ENCODE peak calls at places on chromosomes 4 and X, in four cellular contexts. X, E, U and L are unnamed samples.

GRCh38 chr4:164169591-164169990 is 584.3 kb upstream of the SMIM31 start:
- DNase-seq in X (peak; percentile 70), E (no peak), U (no peak), L (no peak)

GRCh38 chrX:9816094-9816700 is 30.0 kb downstream of the SHROOM2 start:
- DNase-seq in X (no peak), U (no peak), E (no peak), L (no peak)

GRCh38 chrX:72028701-72029470 is 102.8 kb downstream of the RTL5 start:
- DNase-seq in E (no peak), U (no peak), X (no peak), L (no peak)

GRCh38 chr4:158090323-158090722 is 82.5 kb downstream of the GASK1B start:
- DNase-seq in U (peak; percentile 10), X (peak; percentile 49), E (no peak), L (no peak)

GRCh38 chrX:43655961-43656494 is at the start of gene MAOA:
- DNase-seq in E (peak; percentile 61), X (peak; percentile 33), U (no peak), L (peak; percentile 73)

GRCh38 chr4:156695163-156695562 is 276.4 kb downstream of the PDGFC start:
- DNase-seq in E (no peak), X (no peak), U (no peak), L (no peak)

GRCh38 chrX:114584434-114584943 is 603 bp downstream of the HTR2C start:
- DNase-seq in U (no peak), X (no peak), E (peak; percentile 61), L (peak; percentile 40)

GRCh38 chr4:186029731-186030421 is 39.1 kb upstream of the TLR3 start:
- DNase-seq in E (peak; percentile 73), U (no peak), X (no peak), L (peak; percentile 62)

GRCh38 chr4:185532795-185533324 is 2.4 kb downstream of the PDLIM3 start:
- DNase-seq in X (no peak), E (no peak), U (no peak), L (no peak)

GRCh38 chr4:36348403-36348938 is 67.1 kb downstream of the DTHD1 start:
- DNase-seq in X (no peak), U (no peak), E (no peak), L (peak; percentile 21)

GRCh38 chr4:5883916-5884315 is 9.0 kb downstream of the CRMP1 start:
- DNase-seq in E (no peak), X (no peak), U (no peak), L (no peak)

GRCh38 chrX:27597506-27597905 is 7.4 kb downstream of the DCAF8L2 start:
- DNase-seq in E (no peak), X (no peak), U (no peak), L (no peak)

GRCh38 chr4:147587061-147587460 is 30.1 kb upstream of the TMEM184C start:
- DNase-seq in X (no peak), U (no peak), E (no peak), L (no peak)

GRCh38 chr4:129362685-129363274 is 266.8 kb downstream of the C4orf33 start:
- DNase-seq in X (peak; percentile 61), U (peak; percentile 72), E (peak; percentile 51), L (peak; percentile 87)

GRCh38 chr4:170374770-170375169 is 285.0 kb upstream of the AADAT start:
- DNase-seq in X (peak; percentile 46), E (peak; percentile 24), U (peak; percentile 50), L (peak; percentile 49)

GRCh38 chrX:129930941-129931410 is 25.0 kb downstream of the UTP14A start:
- DNase-seq in U (no peak), X (peak; percentile 11), E (peak; percentile 49), L (no peak)

GRCh38 chrX:13669246-13669689 is 16.3 kb downstream of the TCEANC start:
- DNase-seq in U (peak; percentile 76), X (peak; percentile 97), E (no peak), L (peak; percentile 87)

GRCh38 chr4:94934864-94935263 is 177.1 kb downstream of the BMPR1B start:
- DNase-seq in X (peak; percentile 62), E (no peak), U (no peak), L (no peak)

GRCh38 chr4:148495463-148495862 is 53.2 kb upstream of the NR3C2 start:
- DNase-seq in U (no peak), X (no peak), E (no peak), L (no peak)

GRCh38 chr4:120406960-120407359 is 340.3 kb upstream of the MAD2L1 start:
- DNase-seq in U (no peak), X (no peak), E (no peak), L (no peak)

GRCh38 chrX:107678957-107679740 is 50.8 kb downstream of the PRPS1 start:
- DNase-seq in X (no peak), U (peak; percentile 39), E (no peak), L (peak; percentile 54)

GRCh38 chr4:6504900-6505496 is 32.6 kb upstream of the PPP2R2C start:
- DNase-seq in E (no peak), U (no peak), X (no peak), L (no peak)

GRCh38 chrX:30635630-30636029 is 17.6 kb upstream of the GK start:
- DNase-seq in E (peak; percentile 37), U (no peak), X (peak; percentile 51), L (no peak)

GRCh38 chr4:175560628-175561027 is 251.4 kb downstream of the GPM6A start:
- DNase-seq in U (peak; percentile 77), X (peak; percentile 68), E (peak; percentile 7), L (peak; percentile 25)

GRCh38 chr4:23323436-23323835 is 566.4 kb downstream of the PPARGC1A start:
- DNase-seq in E (no peak), U (no peak), X (no peak), L (no peak)

GRCh38 chrX:97843200-97843811 is 959.6 kb downstream of the RPA4 start:
- DNase-seq in U (no peak), X (no peak), E (peak; percentile 2), L (no peak)

GRCh38 chr4:173834151-173834550 is 304.1 kb upstream of the HAND2 start:
- DNase-seq in U (no peak), X (peak; percentile 19), E (no peak), L (no peak)

GRCh38 chr4:26424143-26424542 is 66.1 kb downstream of the CCKAR start:
- DNase-seq in E (no peak), U (no peak), X (no peak), L (no peak)

GRCh38 chr4:97643179-97643578 is 500.1 kb downstream of the STPG2 start:
- DNase-seq in E (no peak), U (no peak), X (peak; percentile 55), L (no peak)

GRCh38 chrX:70445876-70446275 is 1.2 kb downstream of the DLG3 start:
- DNase-seq in E (peak; percentile 44), X (no peak), U (no peak), L (no peak)

GRCh38 chr4:189806506-189806905 is 134.2 kb upstream of the FRG1 start:
- DNase-seq in E (no peak), U (no peak), X (no peak), L (no peak)

GRCh38 chr4:189802884-189803283 is 137.8 kb upstream of the FRG1 start:
- DNase-seq in U (no peak), E (peak; percentile 40), X (no peak), L (no peak)

GRCh38 chr4:189804884-189805283 is 135.8 kb upstream of the FRG1 start:
- DNase-seq in E (no peak), U (no peak), X (no peak), L (no peak)

DNA sequence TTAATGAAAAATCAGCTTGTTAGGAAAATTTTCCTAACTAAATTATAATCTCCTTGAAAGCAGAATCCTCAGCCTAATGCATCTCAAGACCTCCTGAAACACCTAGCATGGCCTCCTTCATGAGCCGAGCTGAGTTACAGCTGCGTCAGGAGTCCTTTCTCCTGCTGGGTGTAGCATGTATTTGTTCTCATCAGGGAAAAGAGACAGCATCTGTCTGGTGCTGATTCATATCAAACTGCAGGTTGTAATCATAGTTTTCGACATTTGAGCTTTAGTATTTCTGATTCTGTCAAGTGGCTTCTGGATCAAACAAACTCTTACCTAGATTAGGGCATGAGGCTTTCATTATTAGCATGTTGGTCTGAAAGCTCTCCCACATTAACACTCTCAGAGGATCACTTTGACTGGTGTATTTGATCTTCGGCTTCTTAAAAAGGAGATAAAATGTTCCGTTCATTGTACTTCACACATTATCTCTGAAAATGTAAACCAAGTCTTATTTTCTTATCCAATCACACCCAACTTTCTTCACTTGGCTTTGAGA is 140.1 kb upstream of the FRG1 start:
- DNase-seq in U (no peak), X (no peak), E (no peak), L (no peak)
- TF ChIP-seq EZH2phosphoT487 in U (no peak), X (no peak), E (no peak), L (no peak)

DNA sequence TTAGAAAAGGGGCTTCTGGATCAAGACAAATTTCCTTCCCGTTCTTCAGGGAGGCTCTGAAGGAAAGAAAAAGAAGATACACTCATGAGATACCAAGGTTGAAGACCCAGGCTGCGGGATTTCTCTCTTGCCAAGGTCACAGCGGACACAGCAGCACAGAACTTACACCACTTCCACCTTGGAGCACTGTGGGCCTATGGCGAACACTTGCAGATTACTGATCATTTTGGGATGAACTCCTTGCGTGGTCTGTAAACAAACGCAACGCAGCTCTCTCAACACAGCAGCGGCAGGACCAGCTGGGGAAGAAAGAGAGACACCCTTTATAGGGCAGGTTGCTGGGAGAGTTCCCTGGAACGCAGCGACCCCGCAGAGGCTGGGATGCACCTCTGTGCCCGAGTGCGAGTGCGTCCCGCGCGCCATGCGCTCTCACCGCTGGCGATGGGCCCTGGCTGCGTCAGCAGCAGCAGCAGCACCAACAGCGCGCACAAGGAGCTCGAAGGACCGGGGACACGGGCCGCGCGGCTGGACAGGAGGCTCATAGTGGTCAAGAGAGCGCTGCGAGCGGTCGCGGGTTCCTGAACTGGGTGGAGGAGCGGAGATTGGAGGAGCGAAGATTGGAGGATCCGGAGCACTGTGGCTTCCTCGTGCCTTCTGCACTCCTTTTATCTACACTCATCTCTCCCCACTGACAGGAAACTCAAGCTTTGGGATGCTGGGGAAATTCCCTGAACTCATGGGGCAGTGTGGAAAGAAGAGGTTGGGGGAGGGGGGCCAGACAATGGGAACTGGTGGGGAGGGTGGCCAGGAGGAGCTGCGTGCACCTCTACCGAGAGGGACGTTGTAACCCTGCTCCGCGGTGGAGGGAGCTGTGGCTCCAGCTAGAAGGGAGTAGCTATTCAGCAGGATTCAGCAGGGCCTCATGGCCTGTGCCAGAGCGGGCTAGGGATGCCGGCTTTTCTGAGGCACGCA is at the start of gene CXCL5:
- DNase-seq in X (peak; percentile 35), U (no peak), E (no peak), L (peak; percentile 68)
- TF ChIP-seq CTCF in X (no peak), U (no peak), E (no peak), L (no peak)

GRCh38 chrX:109939498-109939897 is 63.4 kb upstream of the TMEM164 start:
- DNase-seq in U (no peak), X (no peak), E (no peak), L (no peak)

GRCh38 chrX:109936114-109936513 is 66.8 kb upstream of the TMEM164 start:
- DNase-seq in X (no peak), E (no peak), U (no peak), L (no peak)

GRCh38 chrX:109934434-109934833 is 68.5 kb upstream of the TMEM164 start:
- DNase-seq in X (no peak), U (no peak), E (no peak), L (no peak)

GRCh38 chrX:109934935-109935334 is 68.0 kb upstream of the TMEM164 start:
- DNase-seq in U (no peak), X (peak; percentile 44), E (no peak), L (no peak)

GRCh38 chrX:109936598-109936997 is 66.3 kb upstream of the TMEM164 start:
- DNase-seq in U (no peak), E (no peak), X (no peak), L (no peak)
- H2AFZ ChIP-seq in U (no peak overlapping the region), E (no peak overlapping the region), X (no peak overlapping the region), L (no peak overlapping the region)

GRCh38 chr4:107838763-107839162 is 14.0 kb downstream of the SGMS2 start:
- DNase-seq in U (no peak), E (no peak), X (no peak), L (no peak)
- TF ChIP-seq EZH2phosphoT487 in U (no peak), E (no peak), X (no peak), L (no peak)